ENCODE peak calls at places on chromosomes 5 and 9, in nine cellular contexts. D is tibial artery; X is A549; E is mammary epithelial cell; I is esophagus muscularis mucosa; L is osteocyte; F is dorsolateral prefrontal cortex; S is upper lobe of left lung; C is activated CD8-positive, alpha-beta T cell treated with anti-CD3 and anti-CD28 coated beads for 36 hours. W is an unnamed sample.

GRCh38 chr9:113807173-113808061 is 68.7 kb upstream of the ZNF618 start:
- DNase-seq in D (no peak), X (peak; percentile 84), E (peak; percentile 43), I (peak; percentile 91), L (peak; percentile 82), F (peak; percentile 51), S (no peak), C (peak; percentile 55), W (peak; percentile 68)

GRCh38 chr9:22010881-22011625 is 1.9 kb upstream of the CDKN2B start:
- DNase-seq in D (no peak), X (no peak), E (no peak), I (no peak), L (no peak), F (no peak), S (no peak), C (peak; percentile 60), W (peak; percentile 68)

GRCh38 chr5:36150676-36151433 is 832 bp downstream of the LMBRD2 start:
- DNase-seq in D (no peak), X (peak; percentile 21), E (peak; percentile 55), I (no peak), L (no peak), F (peak; percentile 66), S (peak; percentile 7), C (peak; percentile 85), W (no peak)

GRCh38 chr9:94139672-94140417 is 55.6 kb downstream of the PTPDC1 start:
- DNase-seq in D (peak; percentile 96), X (peak; percentile 72), E (peak; percentile 84), I (peak; percentile 97), L (peak; percentile 94), F (no peak), S (no peak), C (no peak), W (peak; percentile 59)

GRCh38 chr9:347667-348292 is 133.1 kb downstream of the DOCK8 start:
- DNase-seq in D (no peak), X (peak; percentile 35), E (peak; percentile 51), I (no peak), L (no peak), F (no peak), S (no peak), C (no peak), W (no peak)

GRCh38 chr5:177008716-177009115 is 2.1 kb upstream of the UIMC1 start:
- DNase-seq in D (no peak), X (no peak), E (no peak), I (no peak), L (no peak), F (no peak), S (no peak), C (no peak), W (no peak)

GRCh38 chr5:138459311-138459710 is 6.0 kb upstream of the EGR1 start:
- DNase-seq in D (no peak), X (no peak), E (no peak), I (no peak), L (no peak), F (no peak), S (no peak), C (peak; percentile 97), W (no peak)

GRCh38 chr9:84557751-84558150 is 111.8 kb upstream of the NTRK2 start:
- DNase-seq in D (no peak), X (no peak), E (peak; percentile 51), I (no peak), L (no peak), F (no peak), S (no peak), C (no peak), W (no peak)

GRCh38 chr9:127187231-127187956 is 65.0 kb upstream of the ANGPTL2 start:
- DNase-seq in D (peak; percentile 91), X (peak; percentile 60), E (peak; percentile 93), I (peak; percentile 94), L (no peak), F (no peak), S (no peak), C (peak; percentile 20), W (no peak)

GRCh38 chr9:106619211-106619610 is 243.8 kb upstream of the ZNF462 start:
- DNase-seq in D (no peak), X (no peak), E (peak; percentile 66), I (no peak), L (no peak), F (no peak), S (no peak), C (no peak), W (no peak)

GRCh38 chr9:92138157-92138959 is 23.1 kb upstream of the SPTLC1 start:
- DNase-seq in D (no peak), X (peak; percentile 50), E (peak; percentile 30), I (no peak), L (peak; percentile 93), F (peak; percentile 79), S (peak; percentile 93), C (peak; percentile 86), W (peak; percentile 88)

GRCh38 chr9:92140754-92141143 is 25.5 kb upstream of the SPTLC1 start:
- DNase-seq in D (no peak), X (no peak), E (no peak), I (no peak), L (peak; percentile 64), F (no peak), S (no peak), C (no peak), W (no peak)

GRCh38 chr9:92142329-92142728 is 27.1 kb upstream of the SPTLC1 start:
- DNase-seq in D (no peak), X (no peak), E (no peak), I (no peak), L (peak; percentile 77), F (no peak), S (peak; percentile 30), C (no peak), W (no peak)

GRCh38 chr9:92140074-92140753 is 25.0 kb upstream of the SPTLC1 start:
- DNase-seq in D (peak; percentile 83), X (peak; percentile 73), E (peak; percentile 52), I (no peak), L (peak; percentile 91), F (peak; percentile 75), S (peak; percentile 92), C (peak; percentile 84), W (peak; percentile 87)

GRCh38 chr9:92141144-92142129 is 26.2 kb upstream of the SPTLC1 start:
- DNase-seq in D (peak; percentile 66), X (no peak), E (peak; percentile 43), I (no peak), L (peak; percentile 85), F (no peak), S (peak; percentile 89), C (no peak), W (no peak)
- TF ChIP-seq CTCF in D (peak; percentile 14), X (no peak), E (no peak), I (peak; percentile 29), L (peak; percentile 14), F (no peak), S (peak; percentile 25), C (no peak), W (peak; percentile 52)

GRCh38 chr5:96638566-96638965 is 23.6 kb upstream of the CAST start:
- DNase-seq in D (no peak), X (no peak), E (no peak), I (no peak), L (no peak), F (no peak), S (no peak), C (no peak), W (no peak)

GRCh38 chr5:96640696-96641095 is 21.5 kb upstream of the CAST start:
- DNase-seq in D (no peak), X (no peak), E (no peak), I (no peak), L (no peak), F (no peak), S (no peak), C (no peak), W (no peak)

GRCh38 chr5:96641368-96641767 is 20.8 kb upstream of the CAST start:
- DNase-seq in D (no peak), X (no peak), E (no peak), I (no peak), L (no peak), F (no peak), S (no peak), C (no peak), W (no peak)

GRCh38 chr5:96645096-96645495 is 17.1 kb upstream of the CAST start:
- DNase-seq in D (no peak), X (no peak), E (no peak), I (no peak), L (no peak), F (no peak), S (no peak), C (no peak), W (no peak)

GRCh38 chr5:96641922-96642640 is 20.1 kb upstream of the CAST start:
- DNase-seq in D (no peak), X (no peak), E (no peak), I (no peak), L (no peak), F (no peak), S (no peak), C (no peak), W (no peak)
- TF ChIP-seq CTCF in D (no peak), X (no peak), E (no peak), I (no peak), L (no peak), F (no peak), S (no peak), C (no peak), W (no peak)

GRCh38 chr9:125486109-125486508 is 220.9 kb downstream of the MAPKAP1 start:
- DNase-seq in D (no peak), X (no peak), E (no peak), I (peak; percentile 90), L (peak; percentile 62), F (no peak), S (no peak), C (no peak), W (no peak)
- TF ChIP-seq CTCF in D (no peak), X (no peak), E (no peak), I (no peak), L (no peak), F (no peak), S (no peak), C (no peak), W (no peak)

GRCh38 chr5:140869555-140869886 is 764 bp downstream of the PCDHA11 start:
- DNase-seq in D (no peak), X (no peak), E (no peak), I (no peak), L (no peak), F (no peak), S (no peak), C (no peak), W (no peak)

GRCh38 chr5:140870221-140871201 is 1.8 kb downstream of the PCDHA11 start:
- DNase-seq in D (no peak), X (no peak), E (no peak), I (no peak), L (peak; percentile 84), F (no peak), S (peak; percentile 84), C (no peak), W (no peak)

GRCh38 chr5:140877262-140877581 is 2.1 kb downstream of the PCDHA12 start:
- DNase-seq in D (peak; percentile 64), X (no peak), E (no peak), I (no peak), L (no peak), F (no peak), S (no peak), C (no peak), W (peak; percentile 72)

GRCh38 chr5:140875085-140876065 is at the start of gene PCDHA12:
- DNase-seq in D (no peak), X (peak; percentile 67), E (no peak), I (no peak), L (no peak), F (no peak), S (peak; percentile 46), C (no peak), W (no peak)
- TF ChIP-seq CTCF in D (no peak), X (peak; percentile 68), E (no peak), I (peak; percentile 16), L (peak; percentile 65), F (no peak), S (no peak), C (no peak), W (peak; percentile 72)

GRCh38 chr5:59800375-59800893 is 93.1 kb downstream of the PDE4D start:
- DNase-seq in D (no peak), X (no peak), E (no peak), I (no peak), L (no peak), F (no peak), S (no peak), C (no peak), W (no peak)
- TF ChIP-seq CTCF in D (no peak), X (no peak), E (no peak), I (no peak), L (no peak), F (peak; percentile 4), S (no peak), C (peak; percentile 44), W (peak; percentile 8)